ENCODE peak calls at places on chromosome 20, in seven cellular contexts. One of them, this sample, is unnamed.
A peak's percentile ranks its signal among the peaks of the same experiment; 100 is the strongest.

GRCh38 chr20:25296094-25297093 is 48.5 kb downstream of the PYGB start:
- DNase-seq in lower lobe of right lung: no peak
- DNase-seq in hepatocyte: peak; percentile 55
- DNase-seq in stomach: no peak
- DNase-seq in GM10248: peak; percentile 59
- DNase-seq in B cell: no peak
- DNase-seq in AG10803: peak; percentile 51
- DNase-seq in this sample: no peak

GRCh38 chr20:34512955-34513419 is 3.2 kb upstream of the DYNLRB1 start:
- DNase-seq in GM10248: no peak
- DNase-seq in B cell: no peak
- DNase-seq in hepatocyte: no peak
- DNase-seq in stomach: no peak
- DNase-seq in AG10803: no peak
- DNase-seq in lower lobe of right lung: no peak
- DNase-seq in this sample: no peak

GRCh38 chr20:32482251-32483220 is 102.6 kb downstream of the NOL4L start:
- DNase-seq in B cell: peak; percentile 74
- DNase-seq in GM10248: no peak
- DNase-seq in lower lobe of right lung: peak; percentile 78
- DNase-seq in AG10803: no peak
- DNase-seq in hepatocyte: peak; percentile 78
- DNase-seq in stomach: peak; percentile 55
- DNase-seq in this sample: peak; percentile 68

GRCh38 chr20:35972445-35972844 is 4.1 kb downstream of the CNBD2 start:
- DNase-seq in B cell: no peak
- DNase-seq in hepatocyte: peak; percentile 51
- DNase-seq in AG10803: peak; percentile 29
- DNase-seq in GM10248: no peak
- DNase-seq in stomach: no peak
- DNase-seq in lower lobe of right lung: no peak
- DNase-seq in this sample: no peak

GRCh38 chr20:62339647-62340062 is 27.5 kb downstream of the LAMA5 start:
- DNase-seq in GM10248: peak; percentile 77
- DNase-seq in hepatocyte: no peak
- DNase-seq in B cell: peak; percentile 71
- DNase-seq in AG10803: no peak
- DNase-seq in lower lobe of right lung: no peak
- DNase-seq in stomach: no peak
- DNase-seq in this sample: no peak

GRCh38 chr20:9977629-9978028 is 57.2 kb upstream of the ANKEF1 start:
- DNase-seq in lower lobe of right lung: no peak
- DNase-seq in AG10803: no peak
- DNase-seq in stomach: no peak
- DNase-seq in GM10248: no peak
- DNase-seq in B cell: no peak
- DNase-seq in hepatocyte: no peak
- DNase-seq in this sample: no peak

GRCh38 chr20:63693079-63693974 is 3.1 kb upstream of the TNFRSF6B start:
- DNase-seq in lower lobe of right lung: no peak
- DNase-seq in AG10803: no peak
- DNase-seq in stomach: no peak
- DNase-seq in B cell: peak; percentile 50
- DNase-seq in GM10248: no peak
- DNase-seq in hepatocyte: no peak
- DNase-seq in this sample: peak; percentile 26

GRCh38 chr20:42975974-42976373 is 213.7 kb downstream of the PTPRT start:
- DNase-seq in stomach: no peak
- DNase-seq in B cell: no peak
- DNase-seq in hepatocyte: no peak
- DNase-seq in GM10248: no peak
- DNase-seq in AG10803: no peak
- DNase-seq in lower lobe of right lung: no peak
- DNase-seq in this sample: no peak

GRCh38 chr20:19874328-19874727 is 116.3 kb downstream of the RIN2 start:
- DNase-seq in stomach: no peak
- DNase-seq in B cell: no peak
- DNase-seq in lower lobe of right lung: no peak
- DNase-seq in GM10248: no peak
- DNase-seq in hepatocyte: no peak
- DNase-seq in AG10803: no peak
- DNase-seq in this sample: no peak

GRCh38 chr20:40797425-40797824 is 108.4 kb upstream of the MAFB start:
- DNase-seq in lower lobe of right lung: no peak
- DNase-seq in stomach: peak; percentile 4
- DNase-seq in AG10803: peak; percentile 1
- DNase-seq in hepatocyte: peak; percentile 44
- DNase-seq in GM10248: no peak
- DNase-seq in B cell: no peak
- DNase-seq in this sample: no peak

GRCh38 chr20:23139524-23139923 is 53.4 kb upstream of the CD93 start:
- DNase-seq in lower lobe of right lung: no peak
- DNase-seq in B cell: no peak
- DNase-seq in AG10803: no peak
- DNase-seq in hepatocyte: no peak
- DNase-seq in stomach: no peak
- DNase-seq in GM10248: no peak
- DNase-seq in this sample: no peak

GRCh38 chr20:14189794-14190402 is 147.5 kb downstream of the FLRT3 start:
- DNase-seq in hepatocyte: peak; percentile 67
- DNase-seq in stomach: no peak
- DNase-seq in lower lobe of right lung: no peak
- DNase-seq in B cell: no peak
- DNase-seq in AG10803: peak; percentile 63
- DNase-seq in GM10248: no peak
- DNase-seq in this sample: no peak

GRCh38 chr20:46293084-46293483 is 15.2 kb downstream of the CDH22 start:
- DNase-seq in AG10803: peak; percentile 23
- DNase-seq in stomach: no peak
- DNase-seq in B cell: no peak
- DNase-seq in lower lobe of right lung: no peak
- DNase-seq in hepatocyte: peak; percentile 75
- DNase-seq in GM10248: no peak
- DNase-seq in this sample: no peak

GRCh38 chr20:23162887-23163286 is 76.8 kb upstream of the CD93 start:
- DNase-seq in hepatocyte: no peak
- DNase-seq in stomach: no peak
- DNase-seq in B cell: no peak
- DNase-seq in AG10803: no peak
- DNase-seq in GM10248: no peak
- DNase-seq in lower lobe of right lung: no peak
- DNase-seq in this sample: no peak

GRCh38 chr20:45924391-45925261 is 9.9 kb upstream of the PCIF1 start:
- DNase-seq in stomach: no peak
- DNase-seq in GM10248: no peak
- DNase-seq in lower lobe of right lung: no peak
- DNase-seq in B cell: no peak
- DNase-seq in AG10803: peak; percentile 53
- DNase-seq in hepatocyte: peak; percentile 76
- DNase-seq in this sample: no peak

GRCh38 chr20:55333798-55334197 is 671.5 kb downstream of the CBLN4 start:
- DNase-seq in AG10803: no peak
- DNase-seq in GM10248: no peak
- DNase-seq in lower lobe of right lung: no peak
- DNase-seq in hepatocyte: no peak
- DNase-seq in stomach: no peak
- DNase-seq in B cell: no peak
- DNase-seq in this sample: no peak

GRCh38 chr20:41003143-41003932 is 25.3 kb upstream of the TOP1 start:
- DNase-seq in lower lobe of right lung: peak; percentile 80
- DNase-seq in hepatocyte: peak; percentile 87
- DNase-seq in B cell: no peak
- DNase-seq in GM10248: no peak
- DNase-seq in AG10803: peak; percentile 96
- DNase-seq in stomach: peak; percentile 74
- DNase-seq in this sample: peak; percentile 94

DNA sequence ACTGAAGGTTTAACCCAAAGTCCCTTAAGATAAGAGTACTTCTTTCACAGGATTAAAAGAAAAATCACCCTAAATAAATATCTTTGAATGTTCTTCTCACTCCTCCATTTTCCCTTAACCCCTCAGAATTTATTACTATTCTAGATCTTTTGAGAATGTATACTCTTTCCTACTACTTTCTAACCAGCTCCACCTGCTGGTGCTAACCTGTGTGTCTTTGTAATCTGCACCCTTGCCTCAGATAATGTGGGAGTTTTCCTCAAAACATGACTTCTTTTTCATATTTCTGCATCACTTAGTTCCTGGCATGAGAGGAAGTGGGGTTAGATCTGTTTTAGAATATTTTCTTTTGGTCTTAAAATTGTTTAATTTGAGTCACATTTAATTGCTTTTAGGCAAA is 394.2 kb downstream of the BMP2 start:
- DNase-seq in GM10248: no peak
- DNase-seq in AG10803: no peak
- DNase-seq in B cell: no peak
- DNase-seq in hepatocyte: peak; percentile 53
- DNase-seq in stomach: no peak
- DNase-seq in lower lobe of right lung: no peak
- DNase-seq in this sample: no peak
- TF ChIP-seq CTCF in GM10248: no peak
- TF ChIP-seq CTCF in AG10803: peak; percentile 25
- TF ChIP-seq CTCF in B cell: no peak
- TF ChIP-seq CTCF in hepatocyte: peak; percentile 63
- TF ChIP-seq CTCF in stomach: no peak
- TF ChIP-seq CTCF in lower lobe of right lung: peak; percentile 29
- TF ChIP-seq CTCF in this sample: no peak

GRCh38 chr20:58636396-58636982 is 14.6 kb upstream of the STX16 start:
- DNase-seq in lower lobe of right lung: no peak
- DNase-seq in GM10248: no peak
- DNase-seq in hepatocyte: no peak
- DNase-seq in B cell: no peak
- DNase-seq in stomach: no peak
- DNase-seq in AG10803: no peak
- DNase-seq in this sample: no peak

GRCh38 chr20:58636983-58637421 is 14.1 kb upstream of the STX16 start:
- DNase-seq in GM10248: no peak
- DNase-seq in B cell: no peak
- DNase-seq in AG10803: no peak
- DNase-seq in hepatocyte: no peak
- DNase-seq in lower lobe of right lung: no peak
- DNase-seq in stomach: no peak
- DNase-seq in this sample: no peak

GRCh38 chr20:58638467-58639181 is 12.5 kb upstream of the STX16 start:
- DNase-seq in AG10803: no peak
- DNase-seq in hepatocyte: no peak
- DNase-seq in stomach: no peak
- DNase-seq in B cell: no peak
- DNase-seq in lower lobe of right lung: no peak
- DNase-seq in GM10248: no peak
- DNase-seq in this sample: no peak

GRCh38 chr20:58639182-58640146 is 11.6 kb upstream of the STX16 start:
- DNase-seq in GM10248: no peak
- DNase-seq in lower lobe of right lung: no peak
- DNase-seq in stomach: no peak
- DNase-seq in hepatocyte: no peak
- DNase-seq in AG10803: no peak
- DNase-seq in B cell: no peak
- DNase-seq in this sample: no peak

GRCh38 chr20:58637466-58638198 is 13.5 kb upstream of the STX16 start:
- DNase-seq in AG10803: no peak
- DNase-seq in GM10248: no peak
- DNase-seq in stomach: no peak
- DNase-seq in hepatocyte: no peak
- DNase-seq in lower lobe of right lung: no peak
- DNase-seq in B cell: no peak
- DNase-seq in this sample: no peak
- TF ChIP-seq CTCF in AG10803: no peak
- TF ChIP-seq CTCF in GM10248: no peak
- TF ChIP-seq CTCF in stomach: no peak
- TF ChIP-seq CTCF in hepatocyte: no peak
- TF ChIP-seq CTCF in lower lobe of right lung: no peak
- TF ChIP-seq CTCF in B cell: no peak
- TF ChIP-seq CTCF in this sample: no peak

GRCh38 chr20:4736875-4737274 is 15.2 kb downstream of the PRND start:
- DNase-seq in GM10248: no peak
- DNase-seq in stomach: no peak
- DNase-seq in hepatocyte: no peak
- DNase-seq in lower lobe of right lung: no peak
- DNase-seq in B cell: no peak
- DNase-seq in AG10803: no peak
- DNase-seq in this sample: no peak
- TF ChIP-seq CTCF in GM10248: no peak
- TF ChIP-seq CTCF in stomach: no peak
- TF ChIP-seq CTCF in hepatocyte: no peak
- TF ChIP-seq CTCF in lower lobe of right lung: no peak
- TF ChIP-seq CTCF in B cell: no peak
- TF ChIP-seq CTCF in AG10803: no peak
- TF ChIP-seq CTCF in this sample: no peak

GRCh38 chr20:50283370-50283769 is 92.7 kb downstream of the CEBPB start:
- DNase-seq in GM10248: no peak
- DNase-seq in stomach: no peak
- DNase-seq in AG10803: no peak
- DNase-seq in B cell: no peak
- DNase-seq in hepatocyte: no peak
- DNase-seq in lower lobe of right lung: no peak
- DNase-seq in this sample: no peak

GRCh38 chr20:50279988-50280850 is 89.6 kb downstream of the CEBPB start:
- DNase-seq in GM10248: no peak
- DNase-seq in lower lobe of right lung: no peak
- DNase-seq in AG10803: no peak
- DNase-seq in B cell: no peak
- DNase-seq in stomach: no peak
- DNase-seq in hepatocyte: no peak
- DNase-seq in this sample: no peak

GRCh38 chr20:50280851-50281655 is 90.4 kb downstream of the CEBPB start:
- DNase-seq in AG10803: no peak
- DNase-seq in GM10248: no peak
- DNase-seq in stomach: no peak
- DNase-seq in lower lobe of right lung: no peak
- DNase-seq in B cell: no peak
- DNase-seq in hepatocyte: no peak
- DNase-seq in this sample: no peak

GRCh38 chr20:50282592-50283241 is 92.1 kb downstream of the CEBPB start:
- DNase-seq in AG10803: no peak
- DNase-seq in hepatocyte: no peak
- DNase-seq in GM10248: no peak
- DNase-seq in B cell: no peak
- DNase-seq in stomach: no peak
- DNase-seq in lower lobe of right lung: no peak
- DNase-seq in this sample: peak; percentile 67

DNA sequence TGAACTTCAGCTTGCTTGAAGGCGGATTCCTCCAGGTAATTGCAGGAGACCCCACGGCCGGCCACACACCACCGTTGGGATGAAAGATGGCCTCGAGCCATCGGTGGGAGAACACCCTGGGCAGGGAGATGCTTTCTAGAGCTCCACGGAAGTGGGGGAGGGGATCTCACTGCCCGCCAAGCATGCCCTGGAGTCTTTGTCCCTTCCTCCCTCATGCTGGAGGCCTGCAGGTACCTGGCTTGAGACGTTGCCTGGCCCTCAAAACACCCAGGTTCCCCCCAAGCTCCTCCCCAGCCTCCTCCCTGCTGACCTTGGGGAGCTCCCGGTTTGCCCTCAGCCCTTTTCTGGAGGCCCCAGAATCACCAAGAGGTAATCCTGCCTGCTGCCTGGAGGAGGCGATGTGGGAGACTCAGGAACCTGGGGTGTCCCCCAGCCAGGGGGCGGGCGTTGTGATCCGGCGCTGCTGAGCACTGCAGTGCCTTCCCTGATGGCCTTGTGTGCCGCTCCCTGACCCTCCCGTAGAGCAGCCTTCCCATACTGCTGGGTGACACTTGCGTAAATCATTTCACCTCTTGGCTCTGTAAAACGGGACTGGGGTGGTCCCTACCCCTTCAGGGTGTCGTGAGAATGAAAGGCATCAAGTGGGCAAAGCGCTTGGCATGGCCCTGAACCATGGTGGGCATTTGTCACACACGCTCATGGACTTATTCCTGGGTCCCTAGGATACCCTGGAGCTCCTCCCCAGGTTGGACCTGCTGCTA is 91.4 kb downstream of the CEBPB start:
- DNase-seq in B cell: no peak
- DNase-seq in lower lobe of right lung: no peak
- DNase-seq in GM10248: no peak
- DNase-seq in stomach: no peak
- DNase-seq in hepatocyte: no peak
- DNase-seq in AG10803: no peak
- DNase-seq in this sample: peak; percentile 68
- TF ChIP-seq CTCF in B cell: no peak
- TF ChIP-seq CTCF in lower lobe of right lung: no peak
- TF ChIP-seq CTCF in GM10248: peak; percentile 5
- TF ChIP-seq CTCF in stomach: no peak
- TF ChIP-seq CTCF in hepatocyte: peak; percentile 7
- TF ChIP-seq CTCF in AG10803: peak; percentile 18
- TF ChIP-seq CTCF in this sample: peak; percentile 61